ENCODE peak calls at places on chromosomes 6 and 20, in five cellular contexts. I is stomach, W is psoas muscle, Q is K562, Y is heart right ventricle. U is an unnamed sample.

GRCh38 chr6:40425192-40425919 is 161.8 kb downstream of the LRFN2 start:
- DNase-seq in I (peak; percentile 46), W (no peak), Q (no peak), Y (peak; percentile 63), U (no peak)

GRCh38 chr20:47102629-47103028 is 208.0 kb downstream of the EYA2 start:
- DNase-seq in I (no peak), W (no peak), Q (no peak), Y (peak; percentile 22), U (no peak)

GRCh38 chr6:44094403-44095242 is 32.6 kb downstream of the MRPL14 start:
- DNase-seq in I (no peak), W (no peak), Q (no peak), Y (no peak), U (no peak)

GRCh38 chr6:37007340-37008043 is 2.0 kb downstream of the FGD2 start:
- DNase-seq in I (no peak), W (no peak), Q (no peak), Y (peak; percentile 23), U (no peak)

GRCh38 chr6:42197574-42198362 is 3.0 kb upstream of the GUCA1B start:
- DNase-seq in I (peak; percentile 4), W (no peak), Q (peak; percentile 89), Y (no peak), U (peak; percentile 88)

GRCh38 chr6:2819115-2819514 is 22.5 kb downstream of the SERPINB1 start:
- DNase-seq in I (no peak), W (no peak), Q (no peak), Y (no peak), U (no peak)

GRCh38 chr6:4271761-4272505 is 136.6 kb upstream of the ECI2 start:
- DNase-seq in I (no peak), W (no peak), Q (no peak), Y (no peak), U (no peak)

GRCh38 chr6:53192590-53193232 is 44.1 kb upstream of the GCM1 start:
- DNase-seq in I (no peak), W (no peak), Q (no peak), Y (peak; percentile 14), U (no peak)

GRCh38 chr6:18219611-18220010 is 44.7 kb downstream of the DEK start:
- DNase-seq in I (no peak), W (no peak), Q (no peak), Y (no peak), U (no peak)

GRCh38 chr6:110173506-110174132 is 5.9 kb downstream of the WASF1 start:
- DNase-seq in I (no peak), W (no peak), Q (peak; percentile 11), Y (no peak), U (peak; percentile 25)

GRCh38 chr6:147708170-147708569 is 199.7 kb downstream of the SAMD5 start:
- DNase-seq in I (no peak), W (no peak), Q (no peak), Y (no peak), U (no peak)

GRCh38 chr20:24134284-24134683 is 145.7 kb upstream of the GGTLC1 start:
- DNase-seq in I (no peak), W (no peak), Q (no peak), Y (no peak), U (no peak)

GRCh38 chr6:111761783-111762312 is 111.4 kb downstream of the FYN start:
- DNase-seq in I (no peak), W (no peak), Q (no peak), Y (no peak), U (no peak)

GRCh38 chr6:12289655-12290489 is at the start of gene EDN1:
- DNase-seq in I (peak; percentile 85), W (peak; percentile 69), Q (peak; percentile 30), Y (peak; percentile 68), U (peak; percentile 87)

GRCh38 chr20:52179331-52180166 is 12.0 kb downstream of the ZFP64 start:
- DNase-seq in I (no peak), W (no peak), Q (no peak), Y (no peak), U (no peak)

GRCh38 chr20:24912397-24913075 is 36.5 kb upstream of the CST7 start:
- DNase-seq in I (no peak), W (no peak), Q (no peak), Y (no peak), U (no peak)

GRCh38 chr20:48065833-48066232 is 280.6 kb upstream of the SULF2 start:
- DNase-seq in I (no peak), W (no peak), Q (no peak), Y (no peak), U (no peak)

GRCh38 chr6:81204741-81205140 is 547.7 kb downstream of the TENT5A start:
- DNase-seq in I (no peak), W (no peak), Q (no peak), Y (no peak), U (no peak)

GRCh38 chr6:135887069-135887468 is 35.6 kb downstream of the PDE7B start:
- DNase-seq in I (no peak), W (no peak), Q (no peak), Y (no peak), U (no peak)

GRCh38 chr20:41299899-41300298 is 17.6 kb downstream of the ZHX3 start:
- DNase-seq in I (no peak), W (no peak), Q (no peak), Y (no peak), U (no peak)

GRCh38 chr6:145206247-145206907 is 528.9 kb downstream of the EPM2A start:
- DNase-seq in I (no peak), W (no peak), Q (no peak), Y (no peak), U (no peak)

GRCh38 chr6:160135922-160136655 is 14.5 kb downstream of the SLC22A1 start:
- DNase-seq in I (no peak), W (no peak), Q (no peak), Y (no peak), U (no peak)

GRCh38 chr6:46704562-46704961 is 16.9 kb downstream of the TDRD6 start:
- DNase-seq in I (no peak), W (no peak), Q (no peak), Y (no peak), U (peak; percentile 63)

GRCh38 chr6:30357678-30358339 is 12.9 kb downstream of the RPP21 start:
- DNase-seq in I (peak; percentile 40), W (peak; percentile 27), Q (peak; percentile 69), Y (peak; percentile 31), U (peak; percentile 82)

GRCh38 chr20:58634818-58635665 is 16.0 kb upstream of the STX16 start:
- DNase-seq in I (no peak), W (no peak), Q (peak; percentile 38), Y (no peak), U (no peak)

GRCh38 chr6:157287247-157287850 is 36.0 kb downstream of the TMEM242 start:
- DNase-seq in I (no peak), W (no peak), Q (no peak), Y (no peak), U (no peak)

GRCh38 chr20:62944184-62944583 is 6.2 kb downstream of the GID8 start:
- DNase-seq in I (no peak), W (no peak), Q (no peak), Y (no peak), U (no peak)

GRCh38 chr6:403659-404655 is 12.4 kb downstream of the IRF4 start:
- DNase-seq in I (no peak), W (no peak), Q (no peak), Y (no peak), U (no peak)

GRCh38 chr6:113048741-113049140 is 701.6 kb downstream of the RFPL4B start:
- DNase-seq in I (no peak), W (no peak), Q (no peak), Y (no peak), U (no peak)

GRCh38 chr6:136956590-136957573 is 34.8 kb downstream of the SLC35D3 start:
- DNase-seq in I (no peak), W (no peak), Q (no peak), Y (no peak), U (peak; percentile 58)

GRCh38 chr20:2874456-2874855 is 1.2 kb downstream of the PTPRA start:
- DNase-seq in I (no peak), W (no peak), Q (no peak), Y (no peak), U (no peak)

GRCh38 chr20:21393142-21393541 is 4.2 kb downstream of the NKX2-4 start:
- DNase-seq in I (no peak), W (no peak), Q (no peak), Y (no peak), U (no peak)

GRCh38 chr6:133806358-133806757 is 82.6 kb upstream of the TCF21 start:
- DNase-seq in I (no peak), W (no peak), Q (no peak), Y (no peak), U (no peak)

GRCh38 chr6:170264086-170264485 is 26.8 kb downstream of the DLL1 start:
- DNase-seq in I (no peak), W (no peak), Q (no peak), Y (no peak), U (no peak)

GRCh38 chr6:170266061-170266825 is 24.6 kb downstream of the DLL1 start:
- DNase-seq in I (no peak), W (no peak), Q (no peak), Y (peak; percentile 62), U (no peak)

GRCh38 chr6:170267688-170268087 is 23.2 kb downstream of the DLL1 start:
- DNase-seq in I (no peak), W (peak; percentile 5), Q (no peak), Y (no peak), U (no peak)

GRCh38 chr6:170263410-170263809 is 27.5 kb downstream of the DLL1 start:
- DNase-seq in I (no peak), W (no peak), Q (no peak), Y (no peak), U (no peak)

DNA sequence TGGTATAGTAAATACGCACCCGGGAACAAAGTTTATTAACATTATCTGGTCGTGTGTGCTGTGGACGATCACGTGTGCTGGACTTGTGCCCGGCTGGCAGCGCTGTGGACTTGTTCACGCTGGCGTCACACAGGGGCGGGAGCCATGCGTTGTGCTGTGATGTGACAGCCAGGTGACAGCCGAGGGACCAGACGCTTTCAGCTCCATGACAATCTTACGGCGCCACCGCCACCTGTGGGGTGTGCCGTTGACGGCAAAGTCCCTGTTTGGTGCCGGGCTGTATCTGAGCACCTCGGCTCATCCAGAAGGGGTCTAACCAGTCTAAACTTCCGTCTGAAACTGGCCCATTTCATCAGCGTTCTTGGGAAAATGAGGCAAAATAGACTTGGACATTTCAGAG is 25.2 kb downstream of the DLL1 start:
- DNase-seq in I (peak; percentile 95), W (peak; percentile 76), Q (no peak), Y (peak; percentile 34), U (no peak)
- H3K27ac ChIP-seq in I (peak overlapping the region; percentile 60), W (peak overlapping the region; percentile 73), Q (no peak overlapping the region), Y (peak overlapping the region; percentile 81), U (no peak overlapping the region)

GRCh38 chr20:18380908-18381529 is 85.8 kb downstream of the DZANK1 start:
- DNase-seq in I (no peak), W (no peak), Q (no peak), Y (no peak), U (peak; percentile 18)
- TF ChIP-seq CTCF in I (no peak), W (no peak), Q (peak; percentile 14), Y (no peak), U (peak; percentile 51)

DNA sequence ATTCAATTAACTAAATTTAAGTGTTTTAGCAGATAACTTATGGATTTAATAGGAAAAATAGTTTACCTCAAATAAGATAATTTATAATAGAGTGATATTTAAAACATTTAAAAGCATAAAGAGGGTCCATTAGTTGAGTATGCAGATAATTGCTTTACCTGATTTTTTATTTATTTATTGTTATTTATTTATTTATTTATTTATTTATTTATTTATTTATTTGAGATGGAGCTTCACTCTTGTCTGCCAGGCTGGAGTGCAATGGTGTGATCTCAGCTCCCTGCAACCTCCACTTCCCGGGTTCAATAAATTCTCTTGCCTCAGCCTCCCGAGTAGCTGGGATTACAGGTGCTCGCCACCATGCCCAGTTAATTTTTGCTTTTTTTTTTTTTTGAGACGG is 982.9 kb downstream of the TFAP2A start:
- DNase-seq in I (no peak), W (no peak), Q (no peak), Y (no peak), U (no peak)
- H3K4me3 ChIP-seq in I (no peak overlapping the region), W (no peak overlapping the region), Q (no peak overlapping the region), Y (no peak overlapping the region), U (no peak overlapping the region)

GRCh38 chr6:143774347-143774746 is 68.8 kb upstream of the LTV1 start:
- DNase-seq in I (no peak), W (no peak), Q (no peak), Y (no peak), U (no peak)
- H3K27ac ChIP-seq in I (peak overlapping the region; percentile 4), W (no peak overlapping the region), Q (no peak overlapping the region), Y (peak overlapping the region; percentile 63), U (no peak overlapping the region)

U was measured in WERI-Rb-1.